ENCODE peak calls at places on chromosome 1, in five cellular contexts. O is naive thymus-derived CD4-positive, alpha-beta T cell; Z is cardiac muscle cell; N is prostate gland; W is CD8-positive, alpha-beta T cell. K is an unnamed sample.

GRCh38 chr1:188489336-188490112 is 1660.8 kb downstream of the PLA2G4A start:
- DNase-seq in O (no peak), Z (no peak), N (no peak), W (no peak), K (no peak)

GRCh38 chr1:153627797-153628626 is at the start of gene S100A1:
- DNase-seq in O (no peak), Z (no peak), N (no peak), W (no peak), K (peak; percentile 90)

GRCh38 chr1:116471241-116471640 is 98.2 kb downstream of the ATP1A1 start:
- DNase-seq in O (no peak), Z (no peak), N (no peak), W (no peak), K (no peak)

GRCh38 chr1:12712091-12712490 is 3.8 kb upstream of the AADACL3 start:
- DNase-seq in O (no peak), Z (no peak), N (no peak), W (no peak), K (no peak)

GRCh38 chr1:40312238-40313205 is 4.6 kb downstream of the COL9A2 start:
- DNase-seq in O (no peak), Z (no peak), N (no peak), W (no peak), K (peak; percentile 73)

GRCh38 chr1:12566484-12567287 is 51.3 kb downstream of the DHRS3 start:
- DNase-seq in O (no peak), Z (no peak), N (no peak), W (no peak), K (peak; percentile 33)

GRCh38 chr1:99771522-99771921 is 5.1 kb upstream of the FRRS1 start:
- DNase-seq in O (no peak), Z (peak; percentile 24), N (no peak), W (no peak), K (no peak)

GRCh38 chr1:76958808-76959207 is 91.5 kb downstream of the ST6GALNAC5 start:
- DNase-seq in O (no peak), Z (no peak), N (no peak), W (no peak), K (no peak)

GRCh38 chr1:112011231-112011630 is 21.8 kb upstream of the KCND3 start:
- DNase-seq in O (no peak), Z (peak; percentile 48), N (no peak), W (no peak), K (peak; percentile 40)

GRCh38 chr1:28232558-28233263 is at the start of gene DNAJC8:
- DNase-seq in O (peak; percentile 92), Z (peak; percentile 94), N (peak; percentile 97), W (peak; percentile 85), K (peak; percentile 98)
- H3K27me3 ChIP-seq in O (no peaks in the 10 kb centered on the region), Z (no peaks in the 10 kb centered on the region), N (no peaks in the 10 kb centered on the region), W (no peaks in the 10 kb centered on the region), K (no peaks in the 10 kb centered on the region)

GRCh38 chr1:48691429-48692001 is 85.2 kb downstream of the BEND5 start:
- DNase-seq in O (no peak), Z (no peak), N (no peak), W (no peak), K (no peak)

GRCh38 chr1:48693674-48694347 is 82.9 kb downstream of the BEND5 start:
- DNase-seq in O (no peak), Z (no peak), N (no peak), W (no peak), K (no peak)

GRCh38 chr1:48688102-48688760 is 88.5 kb downstream of the BEND5 start:
- DNase-seq in O (no peak), Z (no peak), N (no peak), W (no peak), K (no peak)

GRCh38 chr1:48693180-48693579 is 83.5 kb downstream of the BEND5 start:
- DNase-seq in O (no peak), Z (no peak), N (no peak), W (no peak), K (no peak)

GRCh38 chr1:48692235-48692634 is 84.5 kb downstream of the BEND5 start:
- DNase-seq in O (no peak), Z (no peak), N (no peak), W (no peak), K (no peak)
- H3K27me3 ChIP-seq in O (no peaks in the 10 kb centered on the region), Z (peaks cover 37% of the 10 kb centered on the region), N (no peaks in the 10 kb centered on the region), W (no peaks in the 10 kb centered on the region), K (no peaks in the 10 kb centered on the region)

DNA sequence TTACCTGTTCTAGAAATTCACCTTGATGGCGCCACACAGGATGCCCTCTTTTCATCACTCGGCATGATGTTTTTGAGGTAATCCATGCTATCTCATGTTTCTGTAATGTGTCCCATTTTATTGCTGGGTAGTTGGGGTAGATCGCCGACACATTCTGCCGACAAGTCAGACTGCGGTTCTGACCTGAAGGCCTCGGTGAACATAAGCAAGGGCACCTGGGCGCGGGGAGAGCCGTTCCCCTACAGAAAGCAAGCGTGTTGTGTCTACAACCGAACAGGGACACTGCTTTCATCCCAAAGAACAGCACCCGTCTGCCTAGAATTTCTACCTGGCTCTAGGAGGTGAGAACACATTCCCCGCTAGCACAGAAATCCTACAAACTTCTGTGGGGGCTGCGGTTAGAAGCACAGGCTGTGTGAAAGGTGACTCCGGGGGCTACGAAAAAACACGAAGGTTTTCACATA is 149.2 kb downstream of the PPIAL4G start:
- DNase-seq in O (no peak), Z (no peak), N (no peak), W (no peak), K (no peak)
- H3K27me3 ChIP-seq in O (no peaks in the 10 kb centered on the region), Z (no peaks in the 10 kb centered on the region), N (peaks cover 5% of the 10 kb centered on the region), W (no peaks in the 10 kb centered on the region), K (no peaks in the 10 kb centered on the region)

DNA sequence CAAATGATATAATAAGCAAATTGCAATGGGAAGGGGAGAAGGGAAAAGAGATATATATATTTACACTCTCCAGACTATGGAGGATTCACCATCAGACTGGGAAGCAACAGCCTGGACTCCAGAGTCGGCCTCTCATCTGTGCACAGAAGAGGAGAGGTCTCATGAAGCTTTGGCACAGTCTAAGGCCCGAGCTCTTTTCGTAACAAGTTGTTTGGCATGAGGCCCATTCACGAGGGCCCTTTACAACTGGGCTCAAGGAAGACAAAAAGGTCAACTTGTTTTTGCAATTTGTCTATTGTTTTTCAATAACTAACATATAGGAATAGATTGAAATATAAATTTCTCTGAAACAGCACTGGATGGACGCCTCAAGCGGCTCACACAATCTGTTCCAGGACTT is 66.7 kb upstream of the AJAP1 start:
- DNase-seq in O (no peak), Z (no peak), N (no peak), W (no peak), K (no peak)
- H3K27me3 ChIP-seq in O (no peaks in the 10 kb centered on the region), Z (no peaks in the 10 kb centered on the region), N (peaks cover 9% of the 10 kb centered on the region), W (peaks cover 3% of the 10 kb centered on the region), K (no peaks in the 10 kb centered on the region)

DNA sequence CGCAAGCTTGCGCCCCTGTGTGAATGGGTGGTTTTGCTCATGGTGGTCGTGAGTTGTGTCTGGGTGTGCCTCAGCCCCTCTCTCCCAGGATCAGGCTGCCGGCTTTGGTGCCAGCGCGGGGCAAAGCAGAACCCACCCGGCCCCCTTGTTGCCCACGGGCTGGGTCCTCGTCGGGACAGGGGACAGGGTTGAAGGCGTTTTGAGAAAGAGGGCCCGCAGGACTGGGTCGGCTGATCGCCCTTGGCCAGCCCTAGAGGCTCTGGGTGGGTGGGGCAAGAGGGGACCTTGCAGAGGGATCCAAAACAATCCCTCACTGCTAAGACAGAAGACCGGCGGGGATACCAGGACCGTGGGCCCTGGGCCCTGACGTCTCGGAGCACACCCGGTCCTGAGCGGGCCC is 3.0 kb upstream of the ZNF678 start:
- DNase-seq in O (no peak), Z (no peak), N (no peak), W (no peak), K (peak; percentile 35)
- H3K27me3 ChIP-seq in O (no peaks in the 10 kb centered on the region), Z (no peaks in the 10 kb centered on the region), N (no peaks in the 10 kb centered on the region), W (peaks cover 4% of the 10 kb centered on the region), K (no peaks in the 10 kb centered on the region)

GRCh38 chr1:18637553-18637960 is 6.9 kb downstream of the PAX7 start:
- DNase-seq in O (no peak), Z (no peak), N (no peak), W (no peak), K (no peak)

GRCh38 chr1:18636762-18637552 is 6.3 kb downstream of the PAX7 start:
- DNase-seq in O (no peak), Z (no peak), N (no peak), W (no peak), K (no peak)

GRCh38 chr1:18639335-18640055 is 8.8 kb downstream of the PAX7 start:
- DNase-seq in O (no peak), Z (no peak), N (no peak), W (no peak), K (no peak)

GRCh38 chr1:18638818-18639193 is 8.2 kb downstream of the PAX7 start:
- DNase-seq in O (no peak), Z (no peak), N (no peak), W (no peak), K (no peak)

DNA sequence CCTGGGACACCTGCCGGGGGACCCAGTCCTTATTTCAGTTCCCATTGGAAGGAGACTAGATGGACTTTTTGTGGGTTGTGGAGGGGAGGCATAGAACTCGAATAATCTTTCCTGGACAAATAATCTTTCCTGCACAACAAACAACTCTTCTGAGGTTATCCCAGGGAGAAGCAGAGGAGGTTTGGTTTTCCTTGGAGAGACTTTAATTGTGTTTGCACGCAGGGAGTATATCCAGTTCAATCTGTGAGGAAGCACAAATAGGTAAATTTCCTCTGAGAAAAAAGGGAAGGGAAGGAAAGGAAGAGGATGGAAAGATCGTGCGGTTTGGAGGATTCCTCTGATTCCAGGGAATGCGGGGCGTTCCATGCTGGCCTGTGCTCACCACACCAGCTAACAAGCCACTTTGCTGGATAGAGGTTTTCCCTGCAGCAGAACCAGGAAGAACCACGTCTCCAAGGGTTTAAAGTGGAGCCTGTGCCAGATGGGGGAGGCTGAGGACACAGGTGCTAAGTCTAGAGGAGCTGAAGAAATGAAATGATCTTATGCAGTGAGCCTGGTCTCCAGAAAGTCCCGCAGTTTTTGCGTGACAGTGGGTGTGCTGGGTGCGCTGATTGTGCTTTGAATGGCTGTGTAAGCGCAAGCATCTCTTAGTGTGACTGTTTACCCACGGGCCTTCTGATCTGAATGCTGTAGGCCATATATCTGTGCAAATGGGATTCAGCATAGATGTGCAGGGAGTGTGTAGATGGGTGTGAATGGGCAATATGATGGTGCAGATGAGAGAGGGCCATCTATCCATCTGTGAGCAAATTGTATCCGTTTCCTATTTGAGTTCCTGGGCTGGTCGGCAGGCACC is 7.5 kb downstream of the PAX7 start:
- DNase-seq in O (no peak), Z (no peak), N (no peak), W (no peak), K (no peak)
- H3K27me3 ChIP-seq in O (peaks cover 6% of the 10 kb centered on the region), Z (peaks cover 100% of the 10 kb centered on the region), N (peaks cover 89% of the 10 kb centered on the region), W (peaks cover 67% of the 10 kb centered on the region), K (no peaks in the 10 kb centered on the region)

GRCh38 chr1:11485191-11485590 is 6.2 kb downstream of the DISP3 start:
- DNase-seq in O (no peak), Z (no peak), N (peak; percentile 49), W (no peak), K (no peak)

GRCh38 chr1:11484321-11484655 is 5.3 kb downstream of the DISP3 start:
- DNase-seq in O (no peak), Z (no peak), N (no peak), W (no peak), K (no peak)

GRCh38 chr1:11488201-11488770 is 9.3 kb downstream of the DISP3 start:
- DNase-seq in O (no peak), Z (no peak), N (no peak), W (no peak), K (no peak)

GRCh38 chr1:11487196-11487751 is 8.3 kb downstream of the DISP3 start:
- DNase-seq in O (no peak), Z (no peak), N (no peak), W (no peak), K (no peak)

DNA sequence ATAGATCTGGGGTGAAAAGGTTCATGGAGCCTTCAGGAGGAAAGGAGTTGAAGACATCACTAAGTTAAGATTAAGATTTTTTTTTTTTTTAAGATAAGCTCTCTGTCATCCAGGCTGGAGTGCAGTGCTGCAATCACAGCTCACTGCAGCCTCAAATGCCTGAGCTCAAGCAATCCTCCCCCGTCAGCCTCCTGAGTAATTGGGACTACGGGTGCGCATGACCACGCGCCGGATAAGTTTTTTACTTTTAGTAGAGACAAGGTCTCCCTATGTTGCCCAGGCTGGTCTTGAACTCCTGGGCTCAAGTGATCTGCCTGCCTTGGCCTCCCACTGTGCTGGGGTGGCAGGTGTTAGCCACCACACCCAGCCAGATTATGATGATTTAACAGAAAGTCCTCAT is 7.7 kb downstream of the DISP3 start:
- DNase-seq in O (no peak), Z (no peak), N (no peak), W (no peak), K (no peak)
- H3K27me3 ChIP-seq in O (no peaks in the 10 kb centered on the region), Z (no peaks in the 10 kb centered on the region), N (peaks cover 2% of the 10 kb centered on the region), W (no peaks in the 10 kb centered on the region), K (no peaks in the 10 kb centered on the region)